ENCODE peak calls at places on chromosome 21, in ten cellular contexts. H is sigmoid colon, L is adrenal gland, B is esophagus squamous epithelium, O is stomach, U is IMR-90, A is spleen, M is upper lobe of left lung, W is heart left ventricle, N is ovary. E is an unnamed sample. For H3K4me1, the result is how much of the 10 kb centered on the place peaks cover.

GRCh38 chr21:15138475-15138874 is 73.7 kb upstream of the NRIP1 start:
- DNase-seq in N (no peak), B (no peak), H (no peak), W (no peak), O (peak), M (no peak), A (no peak), L (no peak), U (no peak), E (peak)

GRCh38 chr21:40231979-40232378 is 364.7 kb downstream of the PCP4 start:
- DNase-seq in B (no peak), N (no peak), L (no peak), A (no peak), M (no peak), H (no peak), O (no peak), W (no peak), U (no peak), E (no peak)

GRCh38 chr21:14830307-14830706 is 234.5 kb downstream of the NRIP1 start:
- DNase-seq in A (no peak), O (no peak), U (no peak), H (no peak), N (no peak), W (no peak), L (no peak), M (no peak), B (no peak), E (no peak)

GRCh38 chr21:31526040-31526439 is 133.5 kb upstream of the SOD1 start:
- DNase-seq in L (no peak), O (no peak), A (no peak), M (no peak), N (no peak), W (no peak), U (no peak), H (no peak), B (no peak), E (no peak)

GRCh38 chr21:28421716-28422480 is 570.8 kb downstream of the LTN1 start:
- DNase-seq in H (no peak), B (no peak), N (no peak), U (peak), L (no peak), M (no peak), W (no peak), O (no peak), A (no peak), E (no peak)

GRCh38 chr21:33196956-33197374 is 32.8 kb upstream of the IFNAR2 start:
- DNase-seq in U (peak), O (peak), W (peak), A (no peak), M (peak), L (peak), N (peak), H (peak), B (no peak), E (peak)

GRCh38 chr21:33078907-33079582 is 9.1 kb downstream of the OLIG1 start:
- DNase-seq in O (no peak), A (no peak), N (no peak), U (peak), L (no peak), W (no peak), B (no peak), H (no peak), M (peak), E (no peak)

GRCh38 chr21:22925032-22925431 is 1926.8 kb downstream of the NCAM2 start:
- DNase-seq in U (no peak), N (no peak), B (no peak), H (no peak), M (no peak), A (no peak), O (no peak), L (no peak), W (no peak), E (no peak)

GRCh38 chr21:36643374-36644250 is 55.3 kb upstream of the SIM2 start:
- DNase-seq in N (no peak), B (no peak), O (no peak), H (no peak), M (no peak), L (no peak), A (no peak), U (no peak), W (no peak), E (no peak)

GRCh38 chr21:29351691-29352090 is 53.0 kb downstream of the BACH1 start:
- DNase-seq in B (no peak), U (peak), H (no peak), L (no peak), M (no peak), W (no peak), N (no peak), A (no peak), O (no peak), E (no peak)

GRCh38 chr21:16324630-16325029 is 594.8 kb downstream of the USP25 start:
- DNase-seq in M (no peak), N (no peak), U (no peak), O (no peak), W (no peak), L (no peak), A (no peak), B (no peak), H (no peak), E (no peak)

GRCh38 chr21:18617291-18617690 is 213.7 kb upstream of the TMPRSS15 start:
- DNase-seq in W (no peak), L (no peak), H (no peak), N (no peak), M (no peak), O (no peak), A (no peak), U (no peak), B (no peak), E (no peak)

DNA sequence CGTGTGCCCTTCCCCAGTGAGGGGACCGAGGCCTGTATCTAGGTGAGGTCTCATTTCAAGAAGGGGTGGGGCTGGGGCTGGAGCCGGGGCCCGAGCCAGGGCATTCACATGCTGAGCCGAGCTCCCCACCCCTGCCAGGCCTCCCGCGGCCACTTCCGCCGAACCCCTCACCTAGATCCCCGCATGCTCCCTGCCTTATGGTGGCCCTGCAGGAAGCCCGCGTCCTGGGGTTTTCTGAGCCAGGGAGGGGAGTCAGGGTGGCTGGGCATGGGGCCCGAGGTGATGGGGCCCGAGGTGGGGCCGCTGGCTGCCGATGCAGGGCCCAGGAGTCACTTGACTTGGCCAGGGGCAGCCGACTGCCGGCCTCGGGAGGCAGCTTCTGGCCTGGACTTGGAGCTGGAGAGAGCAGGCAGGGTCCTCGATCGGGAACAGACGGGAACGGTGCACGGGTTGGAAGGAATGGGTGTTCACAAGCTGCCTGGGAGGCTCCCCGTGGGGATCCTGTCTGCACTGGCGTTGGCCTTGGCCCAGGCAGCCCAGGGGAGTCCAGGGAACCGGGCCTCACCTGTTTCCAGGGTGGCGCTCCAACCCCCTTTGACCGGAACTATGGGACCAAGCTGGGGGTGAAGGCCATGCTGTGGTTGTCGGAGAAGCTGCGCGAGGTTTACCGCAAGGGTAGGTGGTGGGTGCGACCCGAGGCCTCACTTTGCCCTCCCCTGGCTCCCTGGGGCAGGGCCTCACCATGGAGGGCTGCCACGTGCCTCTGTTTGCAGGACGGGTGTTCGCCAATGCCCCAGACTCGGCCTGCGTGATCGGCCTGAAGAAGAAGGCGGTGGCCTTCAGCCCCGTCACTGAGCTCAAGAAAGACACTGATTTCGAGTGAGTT is 13.6 kb downstream of the CFAP410 start:
- DNase-seq in W (no peak), H (no peak), B (no peak), U (no peak), N (no peak), L (no peak), M (no peak), O (no peak), A (no peak), E (no peak)
- TF ChIP-seq POLR2A in W (no peak), H (no peak), B (no peak), U (no peak), N (no peak), L (no peak), M (no peak), O (no peak), A (no peak), E (no peak)

GRCh38 chr21:34952701-34953100 is 96.4 kb downstream of the RUNX1 start:
- DNase-seq in O (no peak), W (no peak), A (no peak), L (no peak), N (no peak), U (no peak), H (no peak), M (no peak), B (no peak), E (no peak)

GRCh38 chr21:34958040-34958439 is 91.1 kb downstream of the RUNX1 start:
- DNase-seq in O (no peak), U (no peak), B (no peak), W (no peak), N (no peak), A (no peak), H (no peak), M (no peak), L (no peak), E (no peak)

GRCh38 chr21:34956416-34957316 is 92.4 kb downstream of the RUNX1 start:
- DNase-seq in W (no peak), O (no peak), B (no peak), L (no peak), A (no peak), M (no peak), U (no peak), N (no peak), H (no peak), E (no peak)

GRCh38 chr21:34950980-34951379 is 98.1 kb downstream of the RUNX1 start:
- DNase-seq in H (no peak), B (no peak), W (no peak), O (no peak), M (no peak), A (no peak), L (no peak), N (no peak), U (no peak), E (no peak)

DNA sequence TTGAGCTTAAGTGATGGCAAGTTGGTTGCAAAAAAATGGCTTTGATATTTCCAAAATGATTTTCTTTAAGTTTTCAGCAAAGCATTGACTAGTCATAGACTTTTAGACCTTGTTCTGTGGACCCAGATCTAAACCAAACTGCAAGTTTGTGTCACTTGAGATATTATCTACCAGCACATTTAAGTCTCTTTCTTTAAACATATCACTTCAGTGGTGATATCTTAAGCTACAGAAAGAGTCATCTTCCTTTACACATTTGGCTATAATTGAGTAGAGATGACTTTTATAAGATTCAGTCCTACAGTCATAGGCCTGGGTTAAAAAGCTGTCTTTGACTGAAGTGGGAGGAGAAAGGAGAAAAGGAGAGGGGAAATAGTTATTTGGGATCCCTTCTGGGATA is 95.2 kb downstream of the RUNX1 start:
- DNase-seq in H (no peak), U (no peak), L (no peak), M (no peak), W (no peak), A (no peak), N (no peak), B (no peak), O (no peak), E (no peak)
- H3K4me1 ChIP-seq in H (under half), U (under half), L (under half), M (under half), W (under half), A (under half), N (under half), B (under half), O (under half), E (under half)

GRCh38 chr21:45320991-45321656 is 33.4 kb upstream of the POFUT2 start:
- DNase-seq in U (no peak), A (peak), B (no peak), M (no peak), L (no peak), O (no peak), N (peak), W (no peak), H (no peak), E (no peak)

GRCh38 chr21:45322231-45322959 is 34.7 kb upstream of the POFUT2 start:
- DNase-seq in N (no peak), U (no peak), B (no peak), L (no peak), W (no peak), O (no peak), M (no peak), H (peak), A (peak), E (no peak)

GRCh38 chr21:45318556-45319341 is 31.1 kb upstream of the POFUT2 start:
- DNase-seq in A (peak), B (no peak), H (peak), L (peak), U (peak), W (peak), O (peak), N (peak), M (peak), E (peak)

GRCh38 chr21:45319461-45320211 is 31.9 kb upstream of the POFUT2 start:
- DNase-seq in B (no peak), A (peak), L (peak), M (no peak), N (peak), U (peak), H (peak), O (no peak), W (peak), E (no peak)

GRCh38 chr21:45320261-45320990 is 32.7 kb upstream of the POFUT2 start:
- DNase-seq in B (no peak), A (peak), N (peak), M (no peak), U (no peak), H (peak), W (no peak), O (no peak), L (no peak), E (no peak)
- H3K27ac ChIP-seq in B (peak), A (peak), N (peak), M (peak), U (no peak), H (peak), W (peak), O (peak), L (peak), E (peak)

DNA sequence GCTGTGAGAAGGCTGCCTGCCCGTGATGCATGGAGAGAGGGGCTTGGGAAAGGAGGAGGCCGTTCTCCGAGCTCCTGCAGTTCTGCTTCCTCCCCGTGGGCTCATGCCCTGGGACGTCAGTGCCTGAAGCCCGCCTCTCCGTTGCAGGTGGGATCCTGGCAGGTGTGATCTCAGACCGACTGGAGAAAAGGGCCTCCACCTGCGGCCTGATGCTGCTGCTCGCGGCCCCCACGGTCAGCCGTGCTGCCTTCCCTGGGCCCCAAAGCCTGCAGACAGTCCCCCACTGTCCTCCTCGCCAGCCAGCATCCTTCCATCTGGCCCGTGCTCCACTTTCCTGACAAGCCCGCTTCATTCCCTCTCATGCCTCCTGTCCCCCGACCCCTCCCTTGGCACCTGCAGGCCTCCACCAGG is 50.9 kb downstream of the SLC37A1 start:
- DNase-seq in L (no peak), N (no peak), U (no peak), H (peak), W (no peak), M (peak), B (no peak), A (peak), O (peak), E (peak)
- TF ChIP-seq POLR2A in L (no peak), N (no peak), U (no peak), H (no peak), W (no peak), M (no peak), B (no peak), A (no peak), O (no peak), E (no peak)

DNA sequence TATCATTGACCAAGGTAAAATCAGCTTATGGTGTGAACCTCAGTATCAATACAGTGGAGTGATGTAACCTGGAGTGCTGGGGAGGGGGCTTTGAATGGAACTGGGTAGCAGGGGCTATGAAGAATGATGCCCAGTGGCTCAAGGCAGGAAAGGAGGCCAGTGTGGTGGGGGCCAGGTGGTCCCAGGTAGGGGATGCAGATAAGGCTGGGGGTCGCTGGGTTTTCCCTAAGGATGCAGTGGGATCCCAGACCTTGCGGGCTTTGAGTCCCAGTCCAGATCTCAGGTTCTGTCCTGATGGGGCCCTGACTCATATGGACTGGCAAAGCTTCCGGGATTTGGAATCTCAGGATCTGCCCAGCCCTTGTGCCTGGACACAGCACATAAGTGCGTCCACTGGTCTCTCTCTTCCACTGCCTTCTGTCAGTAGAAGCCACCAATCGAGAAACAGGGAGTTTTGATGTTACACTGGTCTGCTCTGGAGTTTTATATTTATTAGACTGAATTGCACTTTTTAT is 52.0 kb downstream of the S100B start:
- DNase-seq in A (no peak), H (peak), B (no peak), W (no peak), N (no peak), M (no peak), L (no peak), U (no peak), O (peak), E (no peak)
- H3K4me1 ChIP-seq in A (under half), H (under half), B (under half), W (under half), N (under half), M (under half), L (under half), U (under half), O (under half), E (under half)

GRCh38 chr21:38504056-38504455 is 5.8 kb upstream of the ERG start:
- DNase-seq in N (no peak), A (no peak), O (no peak), M (no peak), L (no peak), H (no peak), W (no peak), B (no peak), U (no peak), E (no peak)
- H3K27ac ChIP-seq in N (no peak), A (peak), O (peak), M (peak), L (no peak), H (peak), W (peak), B (peak), U (no peak), E (no peak)

GRCh38 chr21:41426656-41427311 is 745 bp downstream of the MX1 start:
- DNase-seq in H (no peak), L (no peak), A (peak), B (no peak), N (peak), U (no peak), M (no peak), O (no peak), W (peak), E (no peak)
- TF ChIP-seq POLR2A in H (no peak), L (no peak), A (no peak), B (no peak), N (no peak), U (no peak), M (no peak), O (no peak), W (no peak), E (no peak)

GRCh38 chr21:38439336-38439900 is 58.9 kb downstream of the ERG start:
- DNase-seq in U (no peak), O (no peak), A (no peak), H (no peak), N (no peak), B (no peak), W (no peak), M (no peak), L (no peak), E (no peak)
- H3K4me1 ChIP-seq in U (under half), O (under half), A (under half), H (under half), N (under half), B (under half), W (under half), M (under half), L (under half), E (under half)

E was measured in transverse colon.